ENCODE peak calls at places on chromosomes 11 and 22, in seven cellular contexts. I is HCT116, C is SK-N-SH, F is K562, E is GM12878, T is H1, V is HepG2. X is an unnamed sample.

GRCh38 chr11:27558401-27558800 is 51.8 kb upstream of the LIN7C start:
- DNase-seq in E (no peak), V (no peak), I (no peak), F (no peak), C (no peak), T (no peak), X (no peak)

GRCh38 chr11:37115963-37116362 is 517.9 kb upstream of the RAG2 start:
- DNase-seq in C (no peak), F (no peak), V (no peak), I (no peak), T (no peak), E (no peak), X (no peak)

GRCh38 chr11:71442880-71443279 is 5.3 kb downstream of the DHCR7 start:
- DNase-seq in F (no peak), I (no peak), T (no peak), V (no peak), C (no peak), E (no peak), X (no peak)

GRCh38 chr11:77081976-77082836 is 15.4 kb downstream of the CAPN5 start:
- DNase-seq in T (no peak), C (peak; percentile 21), V (no peak), I (no peak), F (no peak), E (no peak), X (no peak)

GRCh38 chr22:40426671-40427070 is 56.3 kb downstream of the SGSM3 start:
- DNase-seq in E (no peak), I (no peak), C (no peak), T (no peak), F (no peak), V (no peak), X (no peak)

GRCh38 chr11:73866586-73866996 is 10.1 kb downstream of the COA4 start:
- DNase-seq in F (no peak), I (peak; percentile 12), T (no peak), E (no peak), C (peak; percentile 58), V (peak; percentile 52), X (no peak)

GRCh38 chr11:76307416-76307815 is 73.5 kb downstream of the THAP12 start:
- DNase-seq in T (no peak), I (no peak), E (no peak), V (no peak), F (no peak), C (no peak), X (no peak)

GRCh38 chr11:95505927-95506426 is 275.0 kb upstream of the SESN3 start:
- DNase-seq in E (no peak), F (no peak), I (no peak), T (no peak), V (no peak), C (no peak), X (no peak)

DNA sequence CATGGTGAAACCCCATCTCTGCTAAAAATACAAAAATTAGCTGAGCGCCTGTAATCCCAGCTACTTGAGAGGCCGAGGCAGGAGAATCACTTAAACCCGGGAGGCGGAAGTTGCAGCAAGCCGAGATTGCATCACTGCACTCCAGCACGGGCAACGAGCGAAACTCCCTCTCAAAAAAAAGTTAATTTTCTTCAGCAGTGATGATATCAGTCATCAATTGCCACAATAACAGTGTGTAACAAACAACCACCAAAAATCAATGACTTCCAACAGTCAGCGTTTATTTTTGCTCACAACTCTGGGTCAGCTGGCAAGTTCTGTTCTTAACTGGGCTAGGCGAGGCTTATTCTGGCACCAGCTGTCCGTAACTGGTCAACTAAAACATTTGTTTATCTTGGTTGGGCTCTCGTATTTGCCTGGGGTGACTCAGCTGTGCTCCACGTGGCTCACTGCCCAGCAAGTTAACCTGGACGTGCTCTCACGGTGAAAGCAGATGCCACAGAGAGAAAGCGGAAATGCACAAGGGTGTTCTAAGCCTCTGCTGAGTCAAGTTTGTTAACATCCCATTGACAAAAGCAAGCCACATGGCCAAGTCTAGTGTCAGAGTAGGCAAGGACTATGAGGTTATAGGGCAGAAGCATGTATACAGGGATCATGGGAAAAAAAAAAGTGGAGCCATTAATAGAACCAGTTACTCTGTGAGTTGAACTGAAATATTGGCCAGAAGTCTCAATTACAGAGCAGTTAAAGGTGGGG is 52.1 kb downstream of the LHFPL7 start:
- DNase-seq in E (no peak), V (peak; percentile 96), I (peak; percentile 89), F (peak; percentile 25), C (peak; percentile 81), T (no peak), X (peak; percentile 56)
- TF ChIP-seq JUND in E (no peak), V (peak; percentile 91), I (peak; percentile 81), F (peak; percentile 49), C (peak; percentile 60), T (no peak), X (peak; percentile 17)

GRCh38 chr22:45235851-45236342 is 4.8 kb downstream of the KIAA0930 start:
- DNase-seq in F (no peak), E (no peak), C (no peak), T (no peak), I (no peak), V (no peak), X (no peak)
- TF ChIP-seq JUND in F (no peak), E (no peak), C (no peak), T (no peak), I (no peak), V (no peak), X (no peak)

GRCh38 chr11:115929618-115930129 is 425.5 kb upstream of the CADM1 start:
- DNase-seq in E (peak; percentile 94), T (no peak), V (no peak), F (no peak), C (no peak), I (no peak), X (no peak)

GRCh38 chr11:115930276-115930675 is 426.1 kb upstream of the CADM1 start:
- DNase-seq in I (no peak), T (no peak), C (peak; percentile 34), E (no peak), F (no peak), V (no peak), X (no peak)

GRCh38 chr11:115931684-115932083 is 427.5 kb upstream of the CADM1 start:
- DNase-seq in T (no peak), C (no peak), F (no peak), I (no peak), V (no peak), E (no peak), X (no peak)

GRCh38 chr11:115928811-115929210 is 424.6 kb upstream of the CADM1 start:
- DNase-seq in T (no peak), V (no peak), F (no peak), E (no peak), I (no peak), C (no peak), X (no peak)

GRCh38 chr11:115930886-115931537 is 426.8 kb upstream of the CADM1 start:
- DNase-seq in T (no peak), C (no peak), V (no peak), I (no peak), F (no peak), E (no peak), X (no peak)
- TF ChIP-seq JUND in T (no peak), C (no peak), V (no peak), I (no peak), F (no peak), E (no peak), X (no peak)

GRCh38 chr11:120384476-120384875 is 48.3 kb downstream of the ARHGEF12 start:
- DNase-seq in E (no peak), F (no peak), V (no peak), I (no peak), T (no peak), C (peak; percentile 69), X (peak; percentile 16)
- TF ChIP-seq JUND in E (no peak), F (no peak), V (no peak), I (no peak), T (no peak), C (no peak), X (no peak)

DNA sequence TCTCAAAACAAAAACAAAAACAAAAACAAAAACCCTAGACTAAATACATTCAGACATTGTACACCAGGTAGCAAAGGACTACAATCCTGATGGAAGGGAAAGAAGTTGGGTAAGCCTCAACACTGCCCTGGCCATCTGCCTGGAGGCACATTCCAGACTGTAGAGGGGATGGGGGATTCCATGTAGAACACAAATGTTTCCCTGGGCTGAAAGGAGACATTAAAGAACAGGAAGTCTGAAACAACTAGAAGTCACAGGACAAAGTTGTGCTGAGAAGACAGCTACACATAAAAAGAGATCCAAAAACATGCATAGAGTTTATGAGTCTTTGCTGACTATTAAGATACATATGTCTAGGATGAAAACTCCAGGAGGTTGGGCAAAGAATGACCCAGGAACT is 83.9 kb downstream of the RRAS2 start:
- DNase-seq in I (no peak), C (no peak), E (no peak), V (no peak), F (no peak), T (no peak), X (no peak)
- TF ChIP-seq JUND in I (no peak), C (no peak), E (no peak), V (no peak), F (no peak), T (no peak), X (no peak)

GRCh38 chr11:46391578-46392420 is at the start of gene CHRM4:
- DNase-seq in V (peak; percentile 24), I (no peak), F (peak; percentile 93), E (no peak), T (no peak), C (peak; percentile 94), X (peak; percentile 74)
- TF ChIP-seq JUND in V (no peak), I (no peak), F (no peak), E (no peak), T (no peak), C (no peak), X (no peak)